ENCODE peak calls at places on chromosomes 12 and 14, in nine cellular contexts. V is activated CD4-positive, alpha-beta T cell treated with anti-CD3 and anti-CD28 coated beads for 24 hours; G is WTC11; Y is Calu3; L is ACHN; O is HCT116; P is T follicular helper cell; R is RWPE1; W is effector CD4-positive, alpha-beta T cell. J is an unnamed sample.

GRCh38 chr12:109606261-109607028 is 32.9 kb downstream of the MVK start:
- DNase-seq in L (no peak), R (no peak), V (no peak), O (no peak), P (no peak), W (no peak), G (peak), Y (no peak), J (no peak)

GRCh38 chr12:88471641-88472040 is 108.6 kb downstream of the KITLG start:
- DNase-seq in L (peak), Y (no peak), V (no peak), P (no peak), G (no peak), R (peak), W (no peak), O (peak), J (no peak)

GRCh38 chr12:113796086-113796827 is 169.9 kb downstream of the RBM19 start:
- DNase-seq in P (no peak), R (no peak), W (no peak), V (no peak), Y (no peak), L (no peak), O (no peak), G (no peak), J (no peak)

GRCh38 chr12:106814649-106815048 is 40.2 kb downstream of the RIC8B start:
- DNase-seq in L (no peak), V (no peak), G (no peak), W (no peak), Y (no peak), P (no peak), R (no peak), O (no peak), J (no peak)

GRCh38 chr12:1922985-1923384 is 4.5 kb upstream of the CACNA2D4 start:
- DNase-seq in R (no peak), O (no peak), V (no peak), Y (no peak), G (no peak), P (no peak), W (no peak), L (no peak), J (peak)

GRCh38 chr12:12508612-12509011 is 54.1 kb downstream of the DUSP16 start:
- DNase-seq in P (no peak), G (no peak), W (no peak), Y (no peak), O (no peak), L (no peak), R (no peak), V (no peak), J (no peak)

GRCh38 chr12:124493809-124494750 is 73.3 kb downstream of the NCOR2 start:
- DNase-seq in L (no peak), V (peak), G (no peak), R (no peak), O (no peak), P (no peak), Y (no peak), W (no peak), J (no peak)

GRCh38 chr14:106845286-106846087 is 1319.1 kb downstream of the TMEM121 start:
- DNase-seq in P (no peak), O (no peak), V (no peak), W (no peak), Y (peak), G (no peak), R (peak), L (peak), J (peak)

GRCh38 chr14:33331176-33331949 is 392.7 kb downstream of the NPAS3 start:
- DNase-seq in Y (no peak), L (no peak), W (no peak), P (no peak), V (no peak), O (no peak), R (no peak), G (no peak), J (no peak)

GRCh38 chr12:119868992-119869391 is 8.1 kb downstream of the CIT start:
- DNase-seq in W (no peak), G (no peak), R (no peak), Y (no peak), L (no peak), O (no peak), P (no peak), V (no peak), J (no peak)

GRCh38 chr12:97404549-97404948 is 58.1 kb upstream of the RMST start:
- DNase-seq in V (no peak), O (peak), L (peak), G (peak), W (no peak), R (peak), Y (peak), P (no peak), J (peak)